ENCODE peak calls at places on chromosomes 5 and 9, in six cellular contexts. One of them, this sample, is unnamed.

GRCh38 chr9:94167376-94167775 is 83.1 kb downstream of the PTPDC1 start:
- DNase-seq in sigmoid colon: no peak
- DNase-seq in AG04449: no peak
- DNase-seq in heart right ventricle: no peak
- DNase-seq in astrocyte: no peak
- DNase-seq in fibroblast of mammary gland: no peak
- DNase-seq in this sample: no peak

GRCh38 chr9:5278486-5278885 is 26.0 kb downstream of the RLN2 start:
- DNase-seq in sigmoid colon: no peak
- DNase-seq in AG04449: no peak
- DNase-seq in heart right ventricle: no peak
- DNase-seq in astrocyte: no peak
- DNase-seq in fibroblast of mammary gland: no peak
- DNase-seq in this sample: peak

GRCh38 chr9:98884849-98885248 is 58.9 kb upstream of the COL15A1 start:
- DNase-seq in sigmoid colon: no peak
- DNase-seq in AG04449: no peak
- DNase-seq in heart right ventricle: no peak
- DNase-seq in astrocyte: no peak
- DNase-seq in fibroblast of mammary gland: no peak
- DNase-seq in this sample: no peak

GRCh38 chr9:118782790-118783463 is 586.3 kb downstream of the BRINP1 start:
- DNase-seq in sigmoid colon: no peak
- DNase-seq in AG04449: no peak
- DNase-seq in heart right ventricle: no peak
- DNase-seq in astrocyte: no peak
- DNase-seq in fibroblast of mammary gland: no peak
- DNase-seq in this sample: no peak

GRCh38 chr9:115034801-115035200 is 83.2 kb downstream of the TNC start:
- DNase-seq in sigmoid colon: no peak
- DNase-seq in AG04449: peak
- DNase-seq in heart right ventricle: no peak
- DNase-seq in astrocyte: peak
- DNase-seq in fibroblast of mammary gland: peak
- DNase-seq in this sample: no peak

GRCh38 chr5:125612356-125613149 is 810.7 kb upstream of the GRAMD2B start:
- DNase-seq in sigmoid colon: peak
- DNase-seq in AG04449: no peak
- DNase-seq in heart right ventricle: no peak
- DNase-seq in astrocyte: no peak
- DNase-seq in fibroblast of mammary gland: no peak
- DNase-seq in this sample: no peak

GRCh38 chr9:23375511-23375910 is 450.5 kb downstream of the ELAVL2 start:
- DNase-seq in sigmoid colon: no peak
- DNase-seq in AG04449: no peak
- DNase-seq in heart right ventricle: no peak
- DNase-seq in astrocyte: no peak
- DNase-seq in fibroblast of mammary gland: peak
- DNase-seq in this sample: no peak

GRCh38 chr5:174282391-174282790 is 236.9 kb downstream of the NSG2 start:
- DNase-seq in sigmoid colon: no peak
- DNase-seq in AG04449: no peak
- DNase-seq in heart right ventricle: no peak
- DNase-seq in astrocyte: no peak
- DNase-seq in fibroblast of mammary gland: no peak
- DNase-seq in this sample: no peak

GRCh38 chr9:69047331-69047730 is 11.8 kb downstream of the FXN start:
- DNase-seq in sigmoid colon: no peak
- DNase-seq in AG04449: no peak
- DNase-seq in heart right ventricle: no peak
- DNase-seq in astrocyte: no peak
- DNase-seq in fibroblast of mammary gland: no peak
- DNase-seq in this sample: no peak

DNA sequence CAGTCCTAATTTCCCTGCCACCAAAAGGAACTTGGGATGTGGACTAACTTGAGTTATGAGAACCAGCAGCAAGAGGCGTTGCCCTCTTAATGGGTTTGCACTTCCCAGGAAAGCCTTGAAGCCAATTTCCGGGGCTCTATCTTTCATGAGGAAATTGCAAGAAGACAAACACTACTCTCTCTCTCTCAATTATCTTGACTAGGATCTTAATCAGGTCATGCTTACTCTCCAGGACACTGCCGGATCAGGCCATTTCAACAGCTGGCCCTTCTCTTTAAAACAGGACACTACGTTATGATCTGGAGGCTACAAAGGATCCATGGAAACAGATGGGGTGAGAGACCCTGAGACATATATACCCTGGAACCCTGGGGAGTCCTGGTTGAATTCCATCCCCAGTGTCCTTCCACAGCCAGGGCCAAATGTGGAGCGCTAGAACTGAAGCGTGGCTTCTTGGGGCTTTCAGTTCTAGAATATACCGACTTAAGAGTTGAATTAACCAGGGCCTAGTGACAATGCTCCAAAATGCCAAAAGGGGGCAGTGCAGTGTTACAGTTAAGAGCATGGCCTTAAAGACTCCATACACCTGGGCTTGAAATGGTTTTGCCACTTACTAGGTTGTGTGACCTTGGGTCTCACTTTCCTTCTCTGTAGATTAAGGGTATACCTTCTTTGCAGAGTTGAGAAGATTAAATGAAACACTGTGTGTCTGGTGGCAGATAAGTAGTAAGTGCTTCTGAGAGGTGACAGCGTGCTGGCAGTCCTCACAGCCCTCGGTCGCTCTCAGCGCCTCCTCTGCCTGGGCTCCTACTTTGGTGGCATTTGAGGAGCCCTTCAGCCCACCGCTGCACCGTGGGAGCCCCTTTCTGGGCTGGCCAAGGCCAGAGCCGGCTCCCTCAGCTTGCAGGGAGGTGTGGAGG is 21.1 kb downstream of the FAM219A start:
- DNase-seq in sigmoid colon: peak
- DNase-seq in AG04449: no peak
- DNase-seq in heart right ventricle: no peak
- DNase-seq in astrocyte: peak
- DNase-seq in fibroblast of mammary gland: peak
- DNase-seq in this sample: peak
- TF ChIP-seq CTCF in sigmoid colon: peak
- TF ChIP-seq CTCF in AG04449: peak
- TF ChIP-seq CTCF in heart right ventricle: peak
- TF ChIP-seq CTCF in astrocyte: peak
- TF ChIP-seq CTCF in fibroblast of mammary gland: peak
- TF ChIP-seq CTCF in this sample: peak

GRCh38 chr5:149389552-149390495 is 10.7 kb upstream of the IL17B start:
- DNase-seq in sigmoid colon: peak
- DNase-seq in AG04449: no peak
- DNase-seq in heart right ventricle: no peak
- DNase-seq in astrocyte: no peak
- DNase-seq in fibroblast of mammary gland: no peak
- DNase-seq in this sample: no peak
- H3K4me3 ChIP-seq in sigmoid colon: peak
- H3K4me3 ChIP-seq in AG04449: no peak
- H3K4me3 ChIP-seq in heart right ventricle: no peak
- H3K4me3 ChIP-seq in astrocyte: no peak
- H3K4me3 ChIP-seq in fibroblast of mammary gland: no peak
- H3K4me3 ChIP-seq in this sample: no peak

DNA sequence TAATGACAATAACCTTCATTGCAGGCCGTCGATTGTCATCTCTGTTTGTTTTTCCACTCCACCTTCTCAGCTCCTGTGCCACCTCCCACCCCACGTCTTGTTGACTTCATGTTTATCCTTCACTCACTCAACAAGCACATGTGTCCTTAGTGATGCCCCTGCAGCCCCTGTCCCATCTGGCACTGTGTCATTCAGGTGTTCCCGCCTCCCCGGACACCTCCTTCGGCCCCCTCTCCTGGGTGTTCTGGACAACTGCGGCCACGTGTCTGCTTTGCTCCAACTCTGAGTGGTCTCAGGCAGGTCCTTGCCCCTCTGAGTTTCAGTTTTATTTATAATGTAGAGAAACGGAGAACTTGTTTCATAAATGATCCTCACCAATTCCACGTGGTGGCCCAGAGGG is 91.0 kb upstream of the COL5A1 start:
- DNase-seq in sigmoid colon: peak
- DNase-seq in AG04449: no peak
- DNase-seq in heart right ventricle: no peak
- DNase-seq in astrocyte: no peak
- DNase-seq in fibroblast of mammary gland: no peak
- DNase-seq in this sample: no peak
- TF ChIP-seq CTCF in sigmoid colon: no peak
- TF ChIP-seq CTCF in AG04449: no peak
- TF ChIP-seq CTCF in heart right ventricle: no peak
- TF ChIP-seq CTCF in astrocyte: no peak
- TF ChIP-seq CTCF in fibroblast of mammary gland: no peak
- TF ChIP-seq CTCF in this sample: no peak

GRCh38 chr5:171421331-171422262 is 2.1 kb downstream of the FGF18 start:
- DNase-seq in sigmoid colon: no peak
- DNase-seq in AG04449: no peak
- DNase-seq in heart right ventricle: no peak
- DNase-seq in astrocyte: no peak
- DNase-seq in fibroblast of mammary gland: no peak
- DNase-seq in this sample: no peak
- H3K4me3 ChIP-seq in sigmoid colon: peak
- H3K4me3 ChIP-seq in AG04449: no peak
- H3K4me3 ChIP-seq in heart right ventricle: peak
- H3K4me3 ChIP-seq in astrocyte: no peak
- H3K4me3 ChIP-seq in fibroblast of mammary gland: no peak
- H3K4me3 ChIP-seq in this sample: no peak

DNA sequence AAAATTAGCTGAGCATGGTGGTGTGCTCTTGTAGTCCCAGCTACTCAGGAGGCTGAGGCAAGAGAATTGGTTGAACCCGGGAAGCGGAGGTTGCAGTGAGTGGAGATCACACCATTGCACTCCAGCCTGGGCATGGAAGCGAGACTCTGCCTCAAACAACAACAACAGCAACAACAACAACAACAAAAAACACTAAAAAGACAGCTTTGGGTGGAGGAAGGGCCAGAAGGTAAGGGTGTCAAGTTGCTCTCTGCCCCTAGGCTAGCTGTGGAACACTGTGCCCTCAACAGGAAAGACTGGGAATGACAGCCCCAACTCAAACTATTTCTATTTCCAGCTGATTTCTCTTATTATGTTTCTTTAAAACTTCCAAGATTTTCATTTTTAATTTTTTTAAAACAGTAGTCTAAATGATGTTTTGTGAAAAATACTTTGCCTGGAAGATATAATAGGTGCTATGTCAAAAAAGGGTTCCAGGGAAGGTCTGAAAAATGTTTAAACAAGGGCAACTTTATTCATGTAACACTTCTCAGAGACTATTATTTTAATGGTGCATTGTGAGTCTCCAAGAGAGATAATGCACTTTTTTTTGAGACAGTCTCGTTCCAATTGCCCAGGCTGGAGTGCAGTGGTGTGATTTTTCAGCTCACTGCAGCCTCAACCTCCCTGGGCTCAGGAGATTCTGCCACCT is 29.9 kb downstream of the CLINT1 start:
- DNase-seq in sigmoid colon: no peak
- DNase-seq in AG04449: no peak
- DNase-seq in heart right ventricle: no peak
- DNase-seq in astrocyte: no peak
- DNase-seq in fibroblast of mammary gland: peak
- DNase-seq in this sample: peak
- TF ChIP-seq CTCF in sigmoid colon: no peak
- TF ChIP-seq CTCF in AG04449: peak
- TF ChIP-seq CTCF in heart right ventricle: peak
- TF ChIP-seq CTCF in astrocyte: peak
- TF ChIP-seq CTCF in fibroblast of mammary gland: peak
- TF ChIP-seq CTCF in this sample: peak

GRCh38 chr9:15295761-15296405 is 11.1 kb downstream of the TTC39B start:
- DNase-seq in sigmoid colon: no peak
- DNase-seq in AG04449: no peak
- DNase-seq in heart right ventricle: no peak
- DNase-seq in astrocyte: peak
- DNase-seq in fibroblast of mammary gland: peak
- DNase-seq in this sample: peak
- H3K4me3 ChIP-seq in sigmoid colon: peak
- H3K4me3 ChIP-seq in AG04449: peak
- H3K4me3 ChIP-seq in heart right ventricle: peak
- H3K4me3 ChIP-seq in astrocyte: peak
- H3K4me3 ChIP-seq in fibroblast of mammary gland: peak
- H3K4me3 ChIP-seq in this sample: peak

GRCh38 chr5:179878222-179879002 is 19.8 kb upstream of the MRNIP start:
- DNase-seq in sigmoid colon: no peak
- DNase-seq in AG04449: no peak
- DNase-seq in heart right ventricle: no peak
- DNase-seq in astrocyte: no peak
- DNase-seq in fibroblast of mammary gland: peak
- DNase-seq in this sample: no peak
- TF ChIP-seq CTCF in sigmoid colon: no peak
- TF ChIP-seq CTCF in AG04449: no peak
- TF ChIP-seq CTCF in heart right ventricle: no peak
- TF ChIP-seq CTCF in astrocyte: no peak
- TF ChIP-seq CTCF in fibroblast of mammary gland: no peak
- TF ChIP-seq CTCF in this sample: no peak

This sample was measured in GM12865.